ENCODE peak calls at places on chromosomes 12 and 14, in five cellular contexts. C is epithelial cell of proximal tubule, S is NCI-H1436, G is HEK293T, J is posterior vena cava. L is an unnamed sample.

GRCh38 chr14:65210118-65210826 is 108.0 kb upstream of the MAX start:
- DNase-seq in C (no peak), J (no peak), S (no peak), G (no peak), L (no peak)

GRCh38 chr12:124044809-124045321 is 71.8 kb downstream of the ZNF664 start:
- DNase-seq in G (no peak), C (no peak), J (no peak), S (no peak), L (no peak)

GRCh38 chr14:85195872-85196477 is 334.0 kb upstream of the FLRT2 start:
- DNase-seq in G (peak), J (no peak), S (no peak), C (no peak), L (no peak)

GRCh38 chr12:58922849-58923248 is 2.5 kb upstream of the LRIG3 start:
- DNase-seq in G (no peak), C (no peak), J (no peak), S (no peak), L (no peak)

GRCh38 chr12:118166946-118167345 is 31.0 kb downstream of the PEBP1 start:
- DNase-seq in C (no peak), S (no peak), J (no peak), G (no peak), L (no peak)

GRCh38 chr12:105748806-105749600 is 389.8 kb downstream of the NUAK1 start:
- DNase-seq in G (no peak), S (no peak), J (peak), C (peak), L (no peak)

GRCh38 chr14:66495214-66496098 is 9.3 kb downstream of the CCDC196 start:
- DNase-seq in S (peak), J (no peak), C (no peak), G (peak), L (peak)

GRCh38 chr12:109818900-109819500 is 14.2 kb downstream of the TRPV4 start:
- DNase-seq in G (no peak), S (no peak), J (no peak), C (no peak), L (no peak)

GRCh38 chr14:21385170-21385904 is 1.5 kb upstream of the SUPT16H start:
- DNase-seq in S (no peak), C (no peak), J (no peak), G (no peak), L (no peak)

GRCh38 chr14:61628192-61628591 is 67.1 kb upstream of the HIF1A start:
- DNase-seq in C (no peak), G (no peak), J (no peak), S (no peak), L (no peak)

GRCh38 chr12:38113991-38114390 is 202.6 kb upstream of the ALG10B start:
- DNase-seq in S (no peak), G (no peak), J (no peak), C (no peak), L (no peak)